ENCODE peak calls at places on chromosomes 3 and 15, in ten cellular contexts. P is aorta; H is heart right ventricle; Q is activated CD8-positive, alpha-beta T cell treated with anti-CD3 and anti-CD28 coated beads for 36 hours; Z is left lung; F is activated CD8-positive, alpha-beta memory T cell treated with anti-CD3 and anti-CD28 coated beads, Interleukin-2, amount 10 ng/mL, durations not matched to agents 7 days and 5 days; X is lower lobe of right lung; E is heart left ventricle; C is right cardiac atrium; V is central memory CD8-positive, alpha-beta T cell. S is an unnamed sample.

GRCh38 chr3:55624238-55624637 is 137.1 kb upstream of the WNT5A start:
- ATAC-seq in Z (peak), X (peak), E (no peak), Q (no peak), H (no peak), V (no peak), C (peak), P (no peak), F (no peak), S (peak)

GRCh38 chr3:38669668-38670067 is 20.2 kb upstream of the SCN5A start:
- ATAC-seq in Z (no peak), Q (no peak), X (no peak), F (no peak), H (no peak), P (no peak), E (no peak), C (no peak), V (no peak), S (no peak)

GRCh38 chr15:40155270-40155910 is 5.5 kb upstream of the BUB1B start:
- ATAC-seq in X (peak), V (no peak), Q (no peak), H (no peak), Z (peak), F (no peak), E (no peak), P (no peak), C (no peak), S (peak)

GRCh38 chr15:40508216-40508615 is 37.4 kb downstream of the CHST14 start:
- ATAC-seq in H (no peak), V (no peak), Q (no peak), P (no peak), C (no peak), Z (no peak), E (no peak), F (no peak), X (no peak), S (no peak)

GRCh38 chr3:14431556-14431927 is 29.1 kb downstream of the SLC6A6 start:
- ATAC-seq in X (peak), F (peak), P (peak), C (no peak), Z (peak), V (no peak), E (peak), H (no peak), Q (peak), S (no peak)

GRCh38 chr3:177596822-177597271 is 399.6 kb upstream of the TBL1XR1 start:
- ATAC-seq in V (no peak), Q (no peak), E (no peak), H (peak), C (peak), F (no peak), P (peak), X (no peak), Z (peak), S (peak)

GRCh38 chr15:68158046-68158628 is 47.0 kb downstream of the CALML4 start:
- ATAC-seq in C (no peak), Z (peak), H (no peak), P (no peak), X (peak), Q (no peak), F (no peak), V (no peak), E (no peak), S (no peak)

GRCh38 chr15:67506775-67507747 is 13.9 kb upstream of the C15orf61 start:
- ATAC-seq in C (no peak), E (no peak), Z (no peak), V (no peak), F (no peak), H (no peak), Q (no peak), P (no peak), X (no peak), S (no peak)

GRCh38 chr3:146404451-146404850 is 64.9 kb downstream of the PLSCR2 start:
- ATAC-seq in H (no peak), C (no peak), V (no peak), E (no peak), X (no peak), F (no peak), Z (no peak), P (no peak), Q (no peak), S (no peak)

GRCh38 chr3:152287898-152288576 is 19.3 kb downstream of the MBNL1 start:
- ATAC-seq in V (no peak), Z (no peak), P (no peak), Q (no peak), C (no peak), F (no peak), X (no peak), H (no peak), E (no peak), S (peak)

GRCh38 chr15:32636908-32637567 is 4.5 kb upstream of the SCG5 start:
- ATAC-seq in C (no peak), H (no peak), X (no peak), Q (no peak), E (no peak), F (no peak), P (no peak), V (no peak), Z (no peak), S (no peak)

GRCh38 chr15:51093488-51093864 is 1.2 kb downstream of the TNFAIP8L3 start:
- ATAC-seq in X (peak), F (no peak), E (no peak), Q (no peak), C (peak), H (peak), V (no peak), Z (peak), P (no peak), S (peak)

GRCh38 chr15:27127834-27128570 is 157.0 kb downstream of the GABRG3 start:
- ATAC-seq in V (no peak), X (no peak), E (no peak), H (no peak), Z (no peak), C (no peak), F (no peak), Q (no peak), P (no peak), S (no peak)

GRCh38 chr3:12841970-12842328 is 584 bp upstream of the RPL32 start:
- ATAC-seq in F (peak), Z (no peak), X (no peak), V (no peak), C (no peak), E (no peak), H (no peak), Q (no peak), P (no peak), S (no peak)

GRCh38 chr15:48671381-48672022 is 26.0 kb upstream of the FBN1 start:
- ATAC-seq in F (no peak), X (no peak), Q (no peak), V (no peak), Z (peak), H (peak), P (peak), C (peak), E (peak), S (peak)

GRCh38 chr15:71337197-71337845 is 222.1 kb downstream of the THSD4 start:
- ATAC-seq in P (no peak), E (no peak), H (no peak), X (peak), F (no peak), C (peak), Q (no peak), Z (peak), V (no peak), S (peak)

GRCh38 chr15:89822030-89822429 is 7.4 kb upstream of the ANPEP start:
- ATAC-seq in C (no peak), Z (peak), E (no peak), F (no peak), Q (no peak), V (no peak), X (no peak), P (no peak), H (no peak), S (peak)

GRCh38 chr3:16589867-16590624 is 15.2 kb downstream of the DAZL start:
- ATAC-seq in X (no peak), V (no peak), F (peak), H (no peak), Q (peak), E (no peak), Z (no peak), P (no peak), C (no peak), S (no peak)

GRCh38 chr3:100603449-100603848 is 6.0 kb upstream of the ADGRG7 start:
- ATAC-seq in F (peak), V (no peak), Z (peak), P (no peak), H (no peak), C (peak), E (peak), Q (peak), X (peak), S (peak)

GRCh38 chr3:99866167-99866810 is 48.6 kb downstream of the CMSS1 start:
- ATAC-seq in Q (peak), P (no peak), X (no peak), V (peak), F (peak), C (no peak), H (no peak), E (no peak), Z (peak), S (no peak)

GRCh38 chr3:69118555-69118954 is 3.8 kb downstream of the LMOD3 start:
- ATAC-seq in P (no peak), H (no peak), E (no peak), V (no peak), X (no peak), Q (no peak), Z (no peak), C (no peak), F (no peak), S (no peak)

GRCh38 chr3:197289726-197290125 is 8.7 kb downstream of the DLG1 start:
- ATAC-seq in X (no peak), C (no peak), Q (no peak), P (no peak), E (no peak), Z (no peak), H (no peak), V (no peak), F (no peak), S (peak)

GRCh38 chr15:62909257-62909656 is 133.3 kb upstream of the TPM1 start:
- ATAC-seq in V (no peak), Z (no peak), P (no peak), E (peak), X (no peak), Q (no peak), F (no peak), H (no peak), C (no peak), S (peak)

GRCh38 chr3:57980416-57980815 is 27.8 kb upstream of the FLNB start:
- ATAC-seq in P (no peak), C (no peak), V (no peak), X (no peak), F (no peak), Z (no peak), H (no peak), Q (no peak), E (no peak), S (no peak)

GRCh38 chr15:63077952-63078351 is 35.4 kb downstream of the TPM1 start:
- ATAC-seq in V (no peak), C (no peak), F (no peak), H (no peak), Z (no peak), Q (no peak), X (no peak), E (no peak), P (no peak), S (no peak)

GRCh38 chr15:26889298-26889898 is 22.5 kb downstream of the GABRA5 start:
- ATAC-seq in X (no peak), H (no peak), F (no peak), V (no peak), P (no peak), Q (no peak), C (no peak), E (no peak), Z (peak), S (peak)

GRCh38 chr3:185758912-185759311 is 65.9 kb downstream of the IGF2BP2 start:
- ATAC-seq in Q (no peak), F (no peak), C (no peak), P (no peak), Z (no peak), E (no peak), H (no peak), X (no peak), V (no peak), S (no peak)

GRCh38 chr3:136842294-136842693 is 19.7 kb upstream of the NCK1 start:
- ATAC-seq in V (no peak), P (no peak), E (no peak), Z (no peak), Q (no peak), X (no peak), C (no peak), F (no peak), H (no peak), S (no peak)

GRCh38 chr15:56160966-56161365 is 82.7 kb downstream of the RFX7 start:
- ATAC-seq in X (no peak), P (no peak), Q (no peak), F (no peak), Z (no peak), H (no peak), C (no peak), V (no peak), E (no peak), S (peak)

GRCh38 chr3:30221622-30222021 is 384.8 kb upstream of the TGFBR2 start:
- ATAC-seq in P (no peak), H (no peak), C (no peak), E (no peak), Z (no peak), X (no peak), V (no peak), F (no peak), Q (peak), S (no peak)

GRCh38 chr15:64485796-64486195 is 25.4 kb downstream of the ZNF609 start:
- ATAC-seq in C (no peak), Q (no peak), P (no peak), E (no peak), X (no peak), V (no peak), Z (no peak), F (no peak), H (no peak), S (no peak)

GRCh38 chr15:65094294-65094995 is 17.9 kb downstream of the KBTBD13 start:
- ATAC-seq in Q (no peak), P (no peak), F (no peak), V (no peak), E (peak), C (peak), X (peak), H (peak), Z (peak), S (no peak)

GRCh38 chr3:184338538-184338945 is 1.1 kb downstream of the FAM131A start:
- ATAC-seq in Z (no peak), F (no peak), P (peak), E (peak), V (no peak), H (peak), Q (no peak), C (peak), X (no peak), S (peak)

S was measured in esophagus mucosa.